ENCODE peak calls at places on chromosome X, in five cellular contexts. One of them, this sample, is unnamed.

GRCh38 chrX:20118065-20118824 is 1.5 kb upstream of the MAP7D2 start:
- DNase-seq in adrenal gland: no peak
- DNase-seq in astrocyte: no peak
- DNase-seq in fibroblast of villous mesenchyme: no peak
- DNase-seq in retinal pigment epithelial cell: no peak
- DNase-seq in this sample: no peak

GRCh38 chrX:46994096-46994495 is 81.9 kb downstream of the JADE3 start:
- DNase-seq in adrenal gland: no peak
- DNase-seq in astrocyte: no peak
- DNase-seq in fibroblast of villous mesenchyme: peak
- DNase-seq in retinal pigment epithelial cell: no peak
- DNase-seq in this sample: no peak

GRCh38 chrX:149950681-149951080 is 12.4 kb upstream of the EOLA2 start:
- DNase-seq in adrenal gland: no peak
- DNase-seq in astrocyte: peak
- DNase-seq in fibroblast of villous mesenchyme: peak
- DNase-seq in retinal pigment epithelial cell: no peak
- DNase-seq in this sample: no peak

GRCh38 chrX:79721234-79721633 is 293.3 kb upstream of the TBX22 start:
- DNase-seq in adrenal gland: no peak
- DNase-seq in astrocyte: no peak
- DNase-seq in fibroblast of villous mesenchyme: no peak
- DNase-seq in retinal pigment epithelial cell: no peak
- DNase-seq in this sample: no peak

GRCh38 chrX:29587107-29587506 is 628.3 kb upstream of the MAGEB2 start:
- DNase-seq in adrenal gland: no peak
- DNase-seq in astrocyte: no peak
- DNase-seq in fibroblast of villous mesenchyme: no peak
- DNase-seq in retinal pigment epithelial cell: no peak
- DNase-seq in this sample: no peak

GRCh38 chrX:136476501-136476900 is 11.2 kb upstream of the BRS3 start:
- DNase-seq in adrenal gland: no peak
- DNase-seq in astrocyte: no peak
- DNase-seq in fibroblast of villous mesenchyme: no peak
- DNase-seq in retinal pigment epithelial cell: no peak
- DNase-seq in this sample: no peak

GRCh38 chrX:20451936-20452335 is 185.2 kb upstream of the RPS6KA3 start:
- DNase-seq in adrenal gland: no peak
- DNase-seq in astrocyte: no peak
- DNase-seq in fibroblast of villous mesenchyme: no peak
- DNase-seq in retinal pigment epithelial cell: no peak
- DNase-seq in this sample: no peak

GRCh38 chrX:11265352-11265751 is 27.9 kb upstream of the AMELX start:
- DNase-seq in adrenal gland: no peak
- DNase-seq in astrocyte: no peak
- DNase-seq in fibroblast of villous mesenchyme: no peak
- DNase-seq in retinal pigment epithelial cell: no peak
- DNase-seq in this sample: no peak

GRCh38 chrX:37578045-37578444 is 6.6 kb downstream of the LANCL3 start:
- DNase-seq in adrenal gland: peak
- DNase-seq in astrocyte: peak
- DNase-seq in fibroblast of villous mesenchyme: no peak
- DNase-seq in retinal pigment epithelial cell: no peak
- DNase-seq in this sample: no peak

GRCh38 chrX:33183366-33183765 is 28.0 kb downstream of the DMD start:
- DNase-seq in adrenal gland: peak
- DNase-seq in astrocyte: peak
- DNase-seq in fibroblast of villous mesenchyme: peak
- DNase-seq in retinal pigment epithelial cell: no peak
- DNase-seq in this sample: no peak

GRCh38 chrX:124994404-124994803 is 325.3 kb upstream of the TEX13C start:
- DNase-seq in adrenal gland: no peak
- DNase-seq in astrocyte: no peak
- DNase-seq in fibroblast of villous mesenchyme: no peak
- DNase-seq in retinal pigment epithelial cell: no peak
- DNase-seq in this sample: no peak

GRCh38 chrX:63652086-63652775 is 132.8 kb downstream of the ARHGEF9 start:
- DNase-seq in adrenal gland: no peak
- DNase-seq in astrocyte: peak
- DNase-seq in fibroblast of villous mesenchyme: peak
- DNase-seq in retinal pigment epithelial cell: no peak
- DNase-seq in this sample: no peak

GRCh38 chrX:154735695-154736393 is 15.0 kb downstream of the GAB3 start:
- DNase-seq in adrenal gland: no peak
- DNase-seq in astrocyte: peak
- DNase-seq in fibroblast of villous mesenchyme: peak
- DNase-seq in retinal pigment epithelial cell: peak
- DNase-seq in this sample: peak

GRCh38 chrX:48649109-48649508 is 34.5 kb upstream of the WAS start:
- DNase-seq in adrenal gland: no peak
- DNase-seq in astrocyte: no peak
- DNase-seq in fibroblast of villous mesenchyme: no peak
- DNase-seq in retinal pigment epithelial cell: no peak
- DNase-seq in this sample: no peak

GRCh38 chrX:1323315-1323714 is 13.3 kb upstream of the IL3RA start:
- DNase-seq in adrenal gland: peak
- DNase-seq in astrocyte: no peak
- DNase-seq in fibroblast of villous mesenchyme: no peak
- DNase-seq in retinal pigment epithelial cell: no peak
- DNase-seq in this sample: no peak

GRCh38 chrX:21382715-21383114 is 8.5 kb downstream of the CNKSR2 start:
- DNase-seq in adrenal gland: no peak
- DNase-seq in astrocyte: no peak
- DNase-seq in fibroblast of villous mesenchyme: no peak
- DNase-seq in retinal pigment epithelial cell: no peak
- DNase-seq in this sample: no peak

GRCh38 chrX:130878350-130879341 is 24.4 kb downstream of the ENOX2 start:
- DNase-seq in adrenal gland: peak
- DNase-seq in astrocyte: peak
- DNase-seq in fibroblast of villous mesenchyme: peak
- DNase-seq in retinal pigment epithelial cell: peak
- DNase-seq in this sample: peak

GRCh38 chrX:106952988-106953387 is 32.8 kb downstream of the CLDN2 start:
- DNase-seq in adrenal gland: no peak
- DNase-seq in astrocyte: no peak
- DNase-seq in fibroblast of villous mesenchyme: peak
- DNase-seq in retinal pigment epithelial cell: no peak
- DNase-seq in this sample: no peak

GRCh38 chrX:43166874-43167273 is 388.9 kb upstream of the PPP1R2C start:
- DNase-seq in adrenal gland: no peak
- DNase-seq in astrocyte: no peak
- DNase-seq in fibroblast of villous mesenchyme: no peak
- DNase-seq in retinal pigment epithelial cell: no peak
- DNase-seq in this sample: no peak

GRCh38 chrX:38717871-38718270 is 83.4 kb upstream of the MID1IP1 start:
- DNase-seq in adrenal gland: no peak
- DNase-seq in astrocyte: no peak
- DNase-seq in fibroblast of villous mesenchyme: peak
- DNase-seq in retinal pigment epithelial cell: no peak
- DNase-seq in this sample: no peak

GRCh38 chrX:50691820-50692219 is 122.2 kb downstream of the SHROOM4 start:
- DNase-seq in adrenal gland: no peak
- DNase-seq in astrocyte: no peak
- DNase-seq in fibroblast of villous mesenchyme: peak
- DNase-seq in retinal pigment epithelial cell: no peak
- DNase-seq in this sample: peak

GRCh38 chrX:129721414-129721813 is 17.4 kb upstream of the XPNPEP2 start:
- DNase-seq in adrenal gland: no peak
- DNase-seq in astrocyte: no peak
- DNase-seq in fibroblast of villous mesenchyme: no peak
- DNase-seq in retinal pigment epithelial cell: no peak
- DNase-seq in this sample: no peak

GRCh38 chrX:150185766-150186165 is 177.4 kb upstream of the MAMLD1 start:
- DNase-seq in adrenal gland: no peak
- DNase-seq in astrocyte: no peak
- DNase-seq in fibroblast of villous mesenchyme: no peak
- DNase-seq in retinal pigment epithelial cell: no peak
- DNase-seq in this sample: no peak

GRCh38 chrX:130086414-130087207 is 23.7 kb downstream of the ELF4 start:
- DNase-seq in adrenal gland: no peak
- DNase-seq in astrocyte: no peak
- DNase-seq in fibroblast of villous mesenchyme: no peak
- DNase-seq in retinal pigment epithelial cell: no peak
- DNase-seq in this sample: no peak

GRCh38 chrX:71492086-71493065 is 40.5 kb upstream of the OGT start:
- DNase-seq in adrenal gland: peak
- DNase-seq in astrocyte: peak
- DNase-seq in fibroblast of villous mesenchyme: peak
- DNase-seq in retinal pigment epithelial cell: no peak
- DNase-seq in this sample: no peak

GRCh38 chrX:112840382-112841113 is at the start of gene AMOT:
- DNase-seq in adrenal gland: peak
- DNase-seq in astrocyte: peak
- DNase-seq in fibroblast of villous mesenchyme: peak
- DNase-seq in retinal pigment epithelial cell: no peak
- DNase-seq in this sample: no peak

DNA sequence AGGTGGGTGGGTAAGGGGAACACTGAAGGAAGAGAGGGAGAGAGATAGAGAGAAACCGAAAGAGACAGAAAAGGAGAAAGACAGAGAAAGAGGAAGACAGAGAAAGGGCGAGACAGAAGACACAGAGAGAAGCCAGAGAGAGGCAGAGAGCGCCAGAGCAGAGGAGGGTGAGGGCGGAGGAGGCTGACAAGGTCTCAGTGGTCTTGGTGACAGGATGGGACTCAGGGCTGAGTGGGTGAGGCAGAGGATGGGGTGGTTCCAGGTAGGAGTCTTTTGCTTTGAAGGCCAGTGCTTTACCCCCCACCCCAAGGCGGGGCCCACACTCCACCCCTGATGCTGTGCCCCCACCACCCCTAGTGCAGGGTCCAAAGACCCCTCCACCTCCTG is 1.1 kb downstream of the IQSEC2 start:
- DNase-seq in adrenal gland: no peak
- DNase-seq in astrocyte: no peak
- DNase-seq in fibroblast of villous mesenchyme: no peak
- DNase-seq in retinal pigment epithelial cell: no peak
- DNase-seq in this sample: no peak
- TF ChIP-seq CTCF in adrenal gland: no peak
- TF ChIP-seq CTCF in astrocyte: no peak
- TF ChIP-seq CTCF in fibroblast of villous mesenchyme: no peak
- TF ChIP-seq CTCF in retinal pigment epithelial cell: no peak
- TF ChIP-seq CTCF in this sample: no peak

DNA sequence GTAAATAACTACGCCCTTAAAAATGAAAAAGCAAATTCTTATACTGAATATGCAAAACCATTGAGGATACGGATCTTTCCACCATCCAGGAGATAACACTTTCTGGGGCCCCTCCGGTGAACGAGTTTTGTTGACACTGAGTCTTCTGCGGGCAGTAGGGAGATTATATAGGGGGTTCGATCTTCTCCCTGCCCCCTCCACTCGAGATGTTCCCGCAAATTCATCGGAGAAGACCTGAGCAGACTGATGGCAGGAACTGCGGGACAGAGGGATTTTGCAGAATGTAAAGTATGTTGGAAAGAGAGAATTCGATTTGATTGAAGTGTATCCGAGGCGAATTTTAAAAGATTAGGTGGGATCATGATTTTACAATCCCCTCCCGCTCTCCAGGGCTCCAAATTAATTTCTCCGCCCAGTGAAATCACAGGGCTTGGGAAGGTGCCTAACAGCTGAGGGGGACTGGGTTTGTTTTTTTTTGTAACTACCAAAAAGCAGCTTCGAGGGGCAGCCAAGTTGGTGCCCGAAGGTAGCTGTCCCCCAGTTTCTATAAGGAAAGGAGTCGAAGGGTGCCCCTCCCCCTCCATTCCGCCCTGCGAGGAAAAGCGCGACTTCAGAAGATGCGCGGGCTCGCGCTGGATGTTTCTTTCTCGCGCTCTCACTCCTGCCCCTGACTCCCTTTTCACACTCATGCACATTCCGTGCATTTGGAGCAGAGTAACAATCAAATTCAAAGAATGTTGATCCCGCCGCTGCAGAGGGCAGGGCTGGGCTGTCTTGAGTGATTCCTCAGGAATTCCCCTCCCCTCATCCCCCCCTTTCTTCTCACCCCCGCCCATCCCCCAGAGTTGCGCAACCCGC is 1.2 kb downstream of the TMEM255A start:
- DNase-seq in adrenal gland: peak
- DNase-seq in astrocyte: peak
- DNase-seq in fibroblast of villous mesenchyme: no peak
- DNase-seq in retinal pigment epithelial cell: no peak
- DNase-seq in this sample: peak
- H3K4me3 ChIP-seq in adrenal gland: no peak
- H3K4me3 ChIP-seq in astrocyte: peak
- H3K4me3 ChIP-seq in fibroblast of villous mesenchyme: peak
- H3K4me3 ChIP-seq in retinal pigment epithelial cell: peak
- H3K4me3 ChIP-seq in this sample: peak

DNA sequence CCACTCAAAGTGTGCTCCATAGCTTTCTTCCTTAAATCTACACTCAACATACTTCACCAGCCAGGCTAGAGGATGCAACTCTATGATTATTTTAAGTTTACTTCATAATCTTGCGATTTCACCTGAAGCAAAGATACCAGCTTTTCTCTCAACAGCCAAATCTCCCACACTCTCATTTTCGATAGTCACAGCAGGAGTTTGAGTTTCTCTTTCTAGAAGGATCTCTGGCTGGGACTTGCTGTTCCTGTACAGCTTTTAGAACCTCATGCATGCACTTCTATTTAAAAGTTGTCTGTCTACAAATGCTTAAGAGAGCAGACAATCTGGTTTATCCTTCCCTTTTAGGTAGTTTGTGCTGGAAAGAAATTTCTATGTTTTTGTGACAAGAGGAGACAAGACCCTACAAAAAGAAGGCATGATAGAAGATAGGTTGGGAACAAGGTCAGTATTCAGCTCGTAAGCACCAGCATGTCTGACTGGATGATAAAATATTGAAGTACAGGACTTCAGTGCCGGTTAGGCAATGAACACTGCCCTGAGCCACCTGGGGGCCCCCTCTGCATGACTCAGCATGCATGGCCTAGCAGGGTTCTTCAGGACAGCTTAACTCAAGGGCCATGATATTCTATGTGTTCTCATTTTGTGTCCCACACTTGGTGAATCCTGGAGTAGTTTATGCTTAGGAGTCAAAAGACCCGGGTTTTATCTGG is 65.6 kb downstream of the ATXN3L start:
- DNase-seq in adrenal gland: no peak
- DNase-seq in astrocyte: peak
- DNase-seq in fibroblast of villous mesenchyme: peak
- DNase-seq in retinal pigment epithelial cell: no peak
- DNase-seq in this sample: no peak
- TF ChIP-seq CTCF in adrenal gland: no peak
- TF ChIP-seq CTCF in astrocyte: no peak
- TF ChIP-seq CTCF in fibroblast of villous mesenchyme: peak
- TF ChIP-seq CTCF in retinal pigment epithelial cell: peak
- TF ChIP-seq CTCF in this sample: no peak

GRCh38 chrX:40152706-40153334 is 55.1 kb upstream of the BCOR start:
- DNase-seq in adrenal gland: no peak
- DNase-seq in astrocyte: no peak
- DNase-seq in fibroblast of villous mesenchyme: no peak
- DNase-seq in retinal pigment epithelial cell: no peak
- DNase-seq in this sample: no peak

GRCh38 chrX:40154853-40155616 is 57.3 kb upstream of the BCOR start:
- DNase-seq in adrenal gland: peak
- DNase-seq in astrocyte: no peak
- DNase-seq in fibroblast of villous mesenchyme: peak
- DNase-seq in retinal pigment epithelial cell: no peak
- DNase-seq in this sample: no peak

GRCh38 chrX:40153335-40154221 is 55.8 kb upstream of the BCOR start:
- DNase-seq in adrenal gland: peak
- DNase-seq in astrocyte: no peak
- DNase-seq in fibroblast of villous mesenchyme: no peak
- DNase-seq in retinal pigment epithelial cell: no peak
- DNase-seq in this sample: no peak

GRCh38 chrX:40155617-40156471 is 58.1 kb upstream of the BCOR start:
- DNase-seq in adrenal gland: no peak
- DNase-seq in astrocyte: no peak
- DNase-seq in fibroblast of villous mesenchyme: no peak
- DNase-seq in retinal pigment epithelial cell: no peak
- DNase-seq in this sample: no peak

GRCh38 chrX:40154229-40154852 is 56.6 kb upstream of the BCOR start:
- DNase-seq in adrenal gland: no peak
- DNase-seq in astrocyte: no peak
- DNase-seq in fibroblast of villous mesenchyme: peak
- DNase-seq in retinal pigment epithelial cell: no peak
- DNase-seq in this sample: no peak
- H3K4me3 ChIP-seq in adrenal gland: no peak
- H3K4me3 ChIP-seq in astrocyte: peak
- H3K4me3 ChIP-seq in fibroblast of villous mesenchyme: peak
- H3K4me3 ChIP-seq in retinal pigment epithelial cell: peak
- H3K4me3 ChIP-seq in this sample: no peak